ENCODE peak calls at places on chromosomes 2 and 18, in ten cellular contexts. One of them, this sample, is unnamed.

GRCh38 chr2:128641421-128642095 is 322.9 kb upstream of the HS6ST1 start:
- DNase-seq in neural crest cell: no peak
- DNase-seq in NCI-H510A treated with DMSO at 0.1 percent for 48 hours: no peak
- DNase-seq in GM06990: no peak
- DNase-seq in endothelial cell: no peak
- DNase-seq in nucleus accumbens: no peak
- DNase-seq in HTR-8/SVneo: no peak
- DNase-seq in fibroblast of the conjunctiva: no peak
- DNase-seq in hippocampal formation: no peak
- DNase-seq in dorsolateral prefrontal cortex: no peak
- DNase-seq in this sample: no peak

GRCh38 chr2:178478102-178478441 is 328 bp downstream of the FKBP7 start:
- DNase-seq in endothelial cell: peak
- DNase-seq in nucleus accumbens: no peak
- DNase-seq in neural crest cell: peak
- DNase-seq in dorsolateral prefrontal cortex: no peak
- DNase-seq in fibroblast of the conjunctiva: no peak
- DNase-seq in hippocampal formation: no peak
- DNase-seq in HTR-8/SVneo: no peak
- DNase-seq in NCI-H510A treated with DMSO at 0.1 percent for 48 hours: peak
- DNase-seq in GM06990: no peak
- DNase-seq in this sample: no peak

GRCh38 chr2:226351711-226352110 is 447.9 kb downstream of the IRS1 start:
- DNase-seq in NCI-H510A treated with DMSO at 0.1 percent for 48 hours: no peak
- DNase-seq in endothelial cell: no peak
- DNase-seq in fibroblast of the conjunctiva: no peak
- DNase-seq in nucleus accumbens: no peak
- DNase-seq in dorsolateral prefrontal cortex: no peak
- DNase-seq in HTR-8/SVneo: no peak
- DNase-seq in hippocampal formation: no peak
- DNase-seq in GM06990: no peak
- DNase-seq in neural crest cell: no peak
- DNase-seq in this sample: no peak

GRCh38 chr18:484749-485464 is 15.6 kb downstream of the COLEC12 start:
- DNase-seq in fibroblast of the conjunctiva: no peak
- DNase-seq in neural crest cell: no peak
- DNase-seq in endothelial cell: no peak
- DNase-seq in dorsolateral prefrontal cortex: no peak
- DNase-seq in nucleus accumbens: no peak
- DNase-seq in hippocampal formation: no peak
- DNase-seq in GM06990: no peak
- DNase-seq in HTR-8/SVneo: no peak
- DNase-seq in NCI-H510A treated with DMSO at 0.1 percent for 48 hours: no peak
- DNase-seq in this sample: no peak

GRCh38 chr2:198054299-198054698 is 249.9 kb downstream of the PLCL1 start:
- DNase-seq in fibroblast of the conjunctiva: peak
- DNase-seq in nucleus accumbens: peak
- DNase-seq in hippocampal formation: peak
- DNase-seq in NCI-H510A treated with DMSO at 0.1 percent for 48 hours: no peak
- DNase-seq in endothelial cell: peak
- DNase-seq in GM06990: peak
- DNase-seq in HTR-8/SVneo: no peak
- DNase-seq in neural crest cell: no peak
- DNase-seq in dorsolateral prefrontal cortex: peak
- DNase-seq in this sample: peak

GRCh38 chr2:149562304-149562703 is 25.3 kb downstream of the MMADHC start:
- DNase-seq in hippocampal formation: no peak
- DNase-seq in GM06990: no peak
- DNase-seq in HTR-8/SVneo: no peak
- DNase-seq in NCI-H510A treated with DMSO at 0.1 percent for 48 hours: peak
- DNase-seq in dorsolateral prefrontal cortex: no peak
- DNase-seq in nucleus accumbens: no peak
- DNase-seq in endothelial cell: no peak
- DNase-seq in fibroblast of the conjunctiva: no peak
- DNase-seq in neural crest cell: no peak
- DNase-seq in this sample: no peak

GRCh38 chr2:43225788-43226557 is 433 bp downstream of the ZFP36L2 start:
- DNase-seq in NCI-H510A treated with DMSO at 0.1 percent for 48 hours: peak
- DNase-seq in dorsolateral prefrontal cortex: no peak
- DNase-seq in hippocampal formation: peak
- DNase-seq in nucleus accumbens: peak
- DNase-seq in endothelial cell: peak
- DNase-seq in fibroblast of the conjunctiva: peak
- DNase-seq in GM06990: peak
- DNase-seq in neural crest cell: peak
- DNase-seq in HTR-8/SVneo: peak
- DNase-seq in this sample: no peak

GRCh38 chr2:112256654-112257053 is 1.8 kb upstream of the ZC3H8 start:
- DNase-seq in nucleus accumbens: no peak
- DNase-seq in endothelial cell: no peak
- DNase-seq in HTR-8/SVneo: no peak
- DNase-seq in dorsolateral prefrontal cortex: no peak
- DNase-seq in neural crest cell: no peak
- DNase-seq in GM06990: no peak
- DNase-seq in fibroblast of the conjunctiva: no peak
- DNase-seq in hippocampal formation: no peak
- DNase-seq in NCI-H510A treated with DMSO at 0.1 percent for 48 hours: no peak
- DNase-seq in this sample: no peak

GRCh38 chr18:36757081-36757480 is 71.7 kb downstream of the TPGS2 start:
- DNase-seq in NCI-H510A treated with DMSO at 0.1 percent for 48 hours: peak
- DNase-seq in hippocampal formation: no peak
- DNase-seq in neural crest cell: no peak
- DNase-seq in nucleus accumbens: no peak
- DNase-seq in endothelial cell: peak
- DNase-seq in HTR-8/SVneo: peak
- DNase-seq in dorsolateral prefrontal cortex: no peak
- DNase-seq in fibroblast of the conjunctiva: peak
- DNase-seq in GM06990: no peak
- DNase-seq in this sample: peak

This sample was measured in iPS DF 6.9.